ENCODE peak calls at places on chromosomes 12 and 14, in five cellular contexts. E is tibial nerve, V is MM.1S, C is left ventricle myocardium inferior, D is tibial artery. L is an unnamed sample. For H3K4me1, the result is how much of the 10 kb centered on the place peaks cover.

GRCh38 chr14:38762436-38762835 is 340.6 kb downstream of the SEC23A start:
- DNase-seq in E (no peak), V (no peak), C (no peak), D (no peak), L (no peak)

GRCh38 chr12:47729233-47729632 is 3.9 kb upstream of the ENDOU start:
- DNase-seq in E (no peak), V (no peak), C (no peak), D (no peak), L (no peak)

GRCh38 chr14:95380350-95381042 is 60.8 kb upstream of the CLMN start:
- DNase-seq in E (no peak), V (no peak), C (no peak), D (no peak), L (no peak)

GRCh38 chr14:21136024-21136423 is 19.8 kb downstream of the OR5AU1 start:
- DNase-seq in E (no peak), V (peak), C (no peak), D (no peak), L (peak)

GRCh38 chr12:116592116-116592637 is 33.0 kb downstream of the MAP1LC3B2 start:
- DNase-seq in E (no peak), V (no peak), C (peak), D (peak), L (no peak)

GRCh38 chr12:100120355-100120754 is 22.3 kb downstream of the BLTP3B start:
- DNase-seq in E (no peak), V (no peak), C (no peak), D (no peak), L (no peak)

GRCh38 chr12:120497524-120498150 is 1.7 kb downstream of the DYNLL1 start:
- DNase-seq in E (no peak), V (no peak), C (no peak), D (no peak), L (no peak)

GRCh38 chr12:19869413-19869812 is 430.1 kb downstream of the AEBP2 start:
- DNase-seq in E (no peak), V (no peak), C (no peak), D (no peak), L (no peak)

GRCh38 chr12:3133410-3133793 is 56.2 kb downstream of the TSPAN9 start:
- DNase-seq in E (no peak), V (no peak), C (no peak), D (no peak), L (no peak)

GRCh38 chr12:123269980-123270379 is 1.7 kb downstream of the CDK2AP1 start:
- DNase-seq in E (no peak), V (no peak), C (no peak), D (no peak), L (no peak)

GRCh38 chr14:94547151-94547680 is 14.0 kb upstream of the SERPINA4 start:
- DNase-seq in E (no peak), V (no peak), C (no peak), D (peak), L (no peak)

GRCh38 chr14:52154992-52155655 is 86.3 kb upstream of the NID2 start:
- DNase-seq in E (no peak), V (no peak), C (no peak), D (no peak), L (no peak)

GRCh38 chr12:52251367-52252055 is 18.5 kb downstream of the KRT7 start:
- DNase-seq in E (no peak), V (no peak), C (no peak), D (peak), L (no peak)

GRCh38 chr14:24296341-24297157 is 3.0 kb downstream of the DHRS1 start:
- DNase-seq in E (peak), V (peak), C (peak), D (no peak), L (peak)

GRCh38 chr14:89720076-89720687 is 234.3 kb downstream of the EFCAB11 start:
- DNase-seq in E (no peak), V (no peak), C (no peak), D (no peak), L (peak)

GRCh38 chr12:96510306-96510764 is 21.0 kb downstream of the CFAP54 start:
- DNase-seq in E (peak), V (no peak), C (no peak), D (no peak), L (no peak)

GRCh38 chr14:61861320-61861865 is 99.2 kb downstream of the SNAPC1 start:
- DNase-seq in E (no peak), V (no peak), C (no peak), D (no peak), L (no peak)

GRCh38 chr12:110741795-110742717 is 635 bp downstream of the PPP1CC start:
- DNase-seq in E (peak), V (peak), C (no peak), D (no peak), L (no peak)

GRCh38 chr12:43880547-43880946 is 44.7 kb downstream of the TMEM117 start:
- DNase-seq in E (no peak), V (no peak), C (no peak), D (no peak), L (no peak)

GRCh38 chr12:3668479-3669165 is 84.3 kb downstream of the CRACR2A start:
- DNase-seq in E (no peak), V (no peak), C (peak), D (no peak), L (no peak)

GRCh38 chr12:22321620-22322019 is 12.9 kb downstream of the ST8SIA1 start:
- DNase-seq in E (no peak), V (no peak), C (no peak), D (no peak), L (peak)

GRCh38 chr14:77092676-77093075 is 5.4 kb upstream of the CIPC start:
- DNase-seq in E (no peak), V (no peak), C (no peak), D (no peak), L (no peak)

GRCh38 chr12:105672576-105672975 is 342.1 kb downstream of the C12orf75 start:
- DNase-seq in E (peak), V (no peak), C (peak), D (peak), L (no peak)

GRCh38 chr14:76320486-76320885 is 55.5 kb upstream of the ESRRB start:
- DNase-seq in E (no peak), V (no peak), C (no peak), D (peak), L (no peak)

GRCh38 chr14:100523536-100524025 is 63.6 kb downstream of the BEGAIN start:
- DNase-seq in E (no peak), V (no peak), C (peak), D (no peak), L (peak)

GRCh38 chr12:77957034-77957433 is 126.3 kb downstream of the NAV3 start:
- DNase-seq in E (no peak), V (no peak), C (no peak), D (no peak), L (no peak)

GRCh38 chr12:52317443-52318052 is 3.6 kb downstream of the KRT83 start:
- DNase-seq in E (no peak), V (no peak), C (no peak), D (peak), L (no peak)

GRCh38 chr14:100882991-100883788 is 20.3 kb downstream of the RTL1 start:
- DNase-seq in E (no peak), V (no peak), C (peak), D (no peak), L (no peak)

GRCh38 chr14:99347561-99347960 is 75.6 kb upstream of the BCL11B start:
- DNase-seq in E (no peak), V (no peak), C (no peak), D (no peak), L (no peak)

GRCh38 chr12:46364777-46365580 is 7.6 kb downstream of the SLC38A2 start:
- DNase-seq in E (peak), V (no peak), C (no peak), D (no peak), L (no peak)

DNA sequence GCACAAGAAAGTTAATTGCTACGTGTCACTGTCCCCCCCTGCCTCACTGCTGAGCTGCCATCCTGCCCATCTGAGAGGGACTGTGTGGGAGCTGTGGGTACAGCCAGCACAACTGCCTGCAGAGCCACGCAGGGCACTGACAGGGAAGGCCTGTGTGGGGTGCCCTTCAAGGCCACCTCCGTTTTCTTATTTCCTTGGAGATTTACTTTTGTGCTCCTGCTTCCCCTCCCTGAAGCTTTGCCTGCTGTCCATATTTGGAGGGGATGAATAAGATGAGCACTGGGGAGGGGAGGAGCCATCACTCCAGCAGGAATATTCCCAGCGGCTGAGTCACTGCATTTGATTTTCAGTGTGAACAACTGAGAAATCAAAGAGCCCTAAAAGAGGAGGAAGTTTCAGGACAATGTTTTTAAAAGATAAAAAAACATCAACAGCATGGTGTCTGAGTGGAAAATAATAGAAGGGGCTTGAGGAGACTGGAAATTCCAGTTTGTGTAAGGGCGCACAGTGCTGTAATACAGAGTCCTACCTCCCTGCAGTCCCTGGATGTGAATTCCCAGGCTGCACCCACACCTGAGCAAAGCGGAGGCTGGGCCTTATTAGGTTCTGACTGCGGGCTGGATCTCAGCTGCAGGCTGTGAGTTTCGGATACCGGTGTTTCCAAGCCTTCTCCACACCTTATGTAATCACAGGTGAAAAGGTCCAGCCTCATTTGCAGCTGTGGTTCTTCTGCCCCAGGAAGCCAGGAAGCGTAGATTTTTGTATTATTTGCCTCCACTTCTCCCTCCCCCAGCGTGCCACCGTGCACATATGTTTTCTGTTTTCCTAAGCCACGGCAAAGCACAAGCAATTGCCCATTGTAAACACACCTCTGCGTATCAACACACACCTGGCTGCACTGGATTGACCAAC is 192.6 kb upstream of the BCL2L14 start:
- DNase-seq in E (no peak), V (no peak), C (no peak), D (peak), L (no peak)
- H3K4me1 ChIP-seq in E (under half), V (under half), C (half or more), D (half or more), L (under half)

GRCh38 chr12:6229823-6230222 is 29.6 kb downstream of the CD9 start:
- DNase-seq in E (peak), V (no peak), C (peak), D (peak), L (no peak)
- H3K4me1 ChIP-seq in E (half or more), V (under half), C (half or more), D (half or more), L (under half)

DNA sequence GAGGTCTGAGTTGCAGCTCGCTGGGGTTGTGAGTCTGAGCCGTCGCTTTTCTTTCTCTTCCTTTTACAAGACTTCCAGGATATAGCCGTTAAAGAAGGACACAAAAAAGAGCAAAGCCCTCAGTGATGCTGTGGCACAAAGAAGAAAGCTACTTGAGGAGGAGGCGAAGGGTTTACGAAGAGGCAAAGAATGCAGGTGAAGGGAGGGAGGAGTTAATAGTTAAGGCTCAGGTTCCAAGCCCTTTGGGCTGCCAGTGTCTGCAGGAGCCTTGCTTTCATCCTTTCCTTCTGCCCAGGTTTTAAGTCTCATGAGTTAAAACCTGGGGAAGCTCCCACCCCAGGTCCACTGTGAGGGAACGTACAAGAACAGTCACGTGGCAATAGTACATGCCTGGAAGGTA is 94.3 kb downstream of the ETV6 start:
- DNase-seq in E (no peak), V (no peak), C (no peak), D (no peak), L (no peak)
- H3K4me1 ChIP-seq in E (under half), V (under half), C (under half), D (half or more), L (under half)

GRCh38 chr12:132508248-132508740 is 18.3 kb downstream of the FBRSL1 start:
- DNase-seq in E (no peak), V (no peak), C (no peak), D (no peak), L (no peak)
- H3K4me1 ChIP-seq in E (half or more), V (under half), C (half or more), D (under half), L (under half)

GRCh38 chr12:11768233-11768965 is 118.9 kb downstream of the ETV6 start:
- DNase-seq in E (no peak), V (no peak), C (no peak), D (no peak), L (no peak)
- H3K4me1 ChIP-seq in E (under half), V (under half), C (half or more), D (half or more), L (half or more)

GRCh38 chr12:1614360-1614759 is 14.7 kb upstream of the WNT5B start:
- DNase-seq in E (no peak), V (no peak), C (no peak), D (no peak), L (no peak)
- H3K4me1 ChIP-seq in E (under half), V (under half), C (under half), D (under half), L (under half)

DNA sequence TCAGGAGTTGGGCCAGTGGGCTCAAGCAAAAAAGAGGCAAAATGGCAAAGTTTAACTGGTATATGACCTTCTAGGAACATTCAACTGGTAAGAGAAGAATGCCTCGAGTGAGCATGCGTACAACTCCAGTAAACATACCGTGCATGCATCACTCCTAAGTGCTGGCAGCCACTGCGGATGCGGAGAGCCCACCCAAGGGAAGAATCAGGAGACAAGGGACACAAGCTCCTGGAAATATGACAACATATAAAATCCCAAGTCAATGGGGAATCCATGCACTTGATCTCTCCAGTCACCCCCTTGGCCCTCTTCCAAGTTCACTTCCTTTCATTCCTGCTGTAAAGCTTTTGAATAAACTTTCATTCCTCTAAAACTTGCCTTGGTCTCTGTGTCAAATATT is 168.6 kb upstream of the TMCC3 start:
- DNase-seq in E (no peak), V (no peak), C (no peak), D (no peak), L (no peak)
- H3K4me1 ChIP-seq in E (under half), V (half or more), C (under half), D (under half), L (under half)

GRCh38 chr14:81231540-81231939 is 10.8 kb upstream of the GTF2A1 start:
- DNase-seq in E (no peak), V (no peak), C (no peak), D (no peak), L (no peak)
- H3K4me1 ChIP-seq in E (under half), V (under half), C (under half), D (under half), L (under half)

GRCh38 chr12:54375258-54375579 is 9.3 kb downstream of the ZNF385A start:
- DNase-seq in E (no peak), V (no peak), C (no peak), D (no peak), L (no peak)

GRCh38 chr12:54373619-54374554 is 9.6 kb upstream of the GPR84 start:
- DNase-seq in E (no peak), V (no peak), C (no peak), D (no peak), L (no peak)

GRCh38 chr12:54376596-54377468 is 7.7 kb downstream of the ZNF385A start:
- DNase-seq in E (peak), V (no peak), C (no peak), D (no peak), L (no peak)

GRCh38 chr12:54372113-54372806 is 8.0 kb upstream of the GPR84 start:
- DNase-seq in E (no peak), V (no peak), C (no peak), D (no peak), L (no peak)

GRCh38 chr12:54374555-54375257 is 9.8 kb downstream of the ZNF385A start:
- DNase-seq in E (no peak), V (no peak), C (peak), D (no peak), L (no peak)
- H3K4me1 ChIP-seq in E (under half), V (under half), C (half or more), D (under half), L (under half)

L was measured in CD4-positive, alpha-beta memory T cell.